ENCODE peak calls at places on chromosomes 16 and 17, in seven cellular contexts. A is H54; U is Kasumi-1; C is cerebellum; G is mesendoderm; B is NCI-H1436; H is activated CD8-positive, alpha-beta T cell treated with anti-CD3 and anti-CD28 coated beads for 36 hours. R is an unnamed sample.

GRCh38 chr17:82041139-82041814 is 3.8 kb upstream of the DCXR start:
- DNase-seq in H (no peak), C (no peak), B (no peak), A (no peak), G (no peak), U (no peak), R (no peak)

GRCh38 chr16:82432261-82432660 is 194.5 kb upstream of the CDH13 start:
- DNase-seq in A (peak), U (no peak), B (no peak), C (no peak), G (no peak), H (peak), R (no peak)

GRCh38 chr17:76442341-76443338 is 10.3 kb downstream of the UBE2O start:
- DNase-seq in A (no peak), G (no peak), U (peak), C (no peak), B (no peak), H (no peak), R (no peak)

GRCh38 chr17:68955181-68955841 is at the start of gene ABCA8:
- DNase-seq in B (no peak), H (no peak), U (no peak), A (no peak), G (no peak), C (peak), R (no peak)

GRCh38 chr16:86761117-86761971 is 183.0 kb downstream of the FOXL1 start:
- DNase-seq in U (peak), B (no peak), H (peak), C (no peak), G (peak), A (peak), R (peak)

GRCh38 chr16:75099075-75099667 is 17.4 kb downstream of the LDHD start:
- DNase-seq in B (no peak), U (no peak), G (no peak), C (no peak), H (no peak), A (no peak), R (no peak)

GRCh38 chr16:77905356-77905920 is 116.9 kb upstream of the CLEC3A start:
- DNase-seq in A (no peak), U (no peak), C (no peak), B (peak), G (no peak), H (no peak), R (no peak)

GRCh38 chr17:75001915-75002843 is 10.3 kb upstream of the MRPL58 start:
- DNase-seq in B (no peak), C (no peak), A (no peak), H (no peak), G (no peak), U (peak), R (peak)

GRCh38 chr17:57311281-57312216 is 55.2 kb downstream of the MSI2 start:
- DNase-seq in U (no peak), A (no peak), H (no peak), B (no peak), C (no peak), G (no peak), R (no peak)

GRCh38 chr17:62664336-62665120 is 37.1 kb downstream of the MRC2 start:
- DNase-seq in G (no peak), C (no peak), A (no peak), B (no peak), H (no peak), U (no peak), R (no peak)

GRCh38 chr16:15548482-15548891 is 94.5 kb downstream of the MARF1 start:
- DNase-seq in B (no peak), U (no peak), H (no peak), G (peak), A (no peak), C (no peak), R (no peak)

GRCh38 chr17:80110447-80110812 is 9.0 kb downstream of the GAA start:
- DNase-seq in A (no peak), B (no peak), H (no peak), C (no peak), G (no peak), U (no peak), R (no peak)

GRCh38 chr17:14203392-14203791 is 33.3 kb downstream of the CDRT15 start:
- DNase-seq in G (peak), U (peak), A (no peak), B (no peak), C (no peak), H (peak), R (peak)

GRCh38 chr16:74304164-74304834 is 7.7 kb downstream of the PSMD7 start:
- DNase-seq in U (peak), B (no peak), G (no peak), C (no peak), H (no peak), A (no peak), R (no peak)

GRCh38 chr17:12457493-12457892 is 208.2 kb upstream of the MYOCD start:
- DNase-seq in C (no peak), A (no peak), B (no peak), U (no peak), G (no peak), H (no peak), R (no peak)

GRCh38 chr17:38825762-38826247 is 684 bp upstream of the CWC25 start:
- DNase-seq in B (no peak), G (no peak), A (no peak), U (no peak), H (no peak), C (no peak), R (no peak)

GRCh38 chr16:88005148-88005547 is 53.9 kb downstream of the BANP start:
- DNase-seq in U (peak), G (peak), A (no peak), H (peak), B (no peak), C (no peak), R (peak)

GRCh38 chr16:79923431-79923830 is 322.9 kb upstream of the MAF start:
- DNase-seq in H (no peak), C (no peak), U (no peak), B (no peak), A (no peak), G (no peak), R (no peak)

GRCh38 chr16:83068686-83069085 is 441.9 kb downstream of the CDH13 start:
- DNase-seq in U (no peak), A (no peak), C (no peak), G (no peak), B (no peak), H (no peak), R (no peak)

GRCh38 chr17:52837502-52837901 is 679.0 kb upstream of the CA10 start:
- DNase-seq in C (no peak), G (no peak), B (no peak), H (no peak), U (no peak), A (no peak), R (no peak)

R was measured in H7.